ENCODE peak calls at places on chromosomes 2 and 18, in six cellular contexts. H, D, G, Q, O and A are unnamed samples.

GRCh38 chr2:67561411-67561965 is 164.4 kb downstream of the ETAA1 start:
- DNase-seq in H (no peak), D (peak), G (peak), Q (no peak), O (peak), A (peak)

GRCh38 chr2:168583064-168583709 is 127.1 kb downstream of the CERS6 start:
- DNase-seq in H (no peak), D (peak), G (peak), Q (no peak), O (no peak), A (no peak)

GRCh38 chr18:47490882-47491281 is 239.4 kb upstream of the SKOR2 start:
- DNase-seq in H (no peak), D (peak), G (no peak), Q (no peak), O (peak), A (no peak)

GRCh38 chr2:128630974-128631697 is 312.5 kb upstream of the HS6ST1 start:
- DNase-seq in H (no peak), D (no peak), G (no peak), Q (no peak), O (no peak), A (no peak)

GRCh38 chr2:229616433-229616832 is 97.9 kb downstream of the DNER start:
- DNase-seq in H (no peak), D (no peak), G (no peak), Q (no peak), O (no peak), A (no peak)

GRCh38 chr2:181058378-181059269 is 78.2 kb downstream of the UBE2E3 start:
- DNase-seq in H (no peak), D (peak), G (peak), Q (peak), O (no peak), A (no peak)

GRCh38 chr2:66435963-66436362 is 1.0 kb downstream of the MEIS1 start:
- DNase-seq in H (no peak), D (no peak), G (no peak), Q (no peak), O (no peak), A (no peak)

GRCh38 chr18:69002233-69002632 is 204.4 kb downstream of the CCDC102B start:
- DNase-seq in H (no peak), D (no peak), G (no peak), Q (no peak), O (no peak), A (no peak)

GRCh38 chr2:10139536-10139935 is 17.0 kb downstream of the RRM2 start:
- DNase-seq in H (no peak), D (no peak), G (no peak), Q (no peak), O (no peak), A (no peak)

GRCh38 chr18:55116855-55117254 is 157.6 kb upstream of the CCDC68 start:
- DNase-seq in H (no peak), D (no peak), G (no peak), Q (no peak), O (no peak), A (no peak)

GRCh38 chr2:74096061-74096460 is 51.7 kb downstream of the BOLA3 start:
- DNase-seq in H (no peak), D (no peak), G (no peak), Q (no peak), O (no peak), A (no peak)

GRCh38 chr2:101337877-101338276 is 29.4 kb upstream of the RNF149 start:
- DNase-seq in H (no peak), D (peak), G (no peak), Q (no peak), O (no peak), A (no peak)

GRCh38 chr2:69642709-69643601 is 584 bp downstream of the AAK1 start:
- DNase-seq in H (peak), D (peak), G (peak), Q (no peak), O (no peak), A (no peak)

GRCh38 chr2:40654346-40654745 is 202.5 kb upstream of the SLC8A1 start:
- DNase-seq in H (no peak), D (peak), G (no peak), Q (no peak), O (no peak), A (no peak)

GRCh38 chr18:5620284-5620683 is 76.5 kb upstream of the EPB41L3 start:
- DNase-seq in H (no peak), D (no peak), G (no peak), Q (no peak), O (no peak), A (no peak)

GRCh38 chr2:67581751-67582150 is 184.6 kb downstream of the ETAA1 start:
- DNase-seq in H (no peak), D (no peak), G (no peak), Q (no peak), O (no peak), A (no peak)

GRCh38 chr2:161373939-161374338 is 42.2 kb upstream of the TBR1 start:
- DNase-seq in H (no peak), D (peak), G (no peak), Q (no peak), O (no peak), A (no peak)

GRCh38 chr2:231717281-231718180 is 9.2 kb downstream of the PTMA start:
- DNase-seq in H (no peak), D (peak), G (no peak), Q (no peak), O (no peak), A (no peak)